ENCODE peak calls at places on chromosomes 12 and 14, in seven cellular contexts. K is cardiac fibroblast; I is A549; F is CD8-positive, alpha-beta T cell; V is RWPE2; B is colonic mucosa; E is stomach. G is an unnamed sample.

GRCh38 chr12:121013715-121014114 is 2.6 kb downstream of the C12orf43 start:
- DNase-seq in K (no peak), I (peak), F (no peak), V (no peak), B (no peak), E (no peak), G (no peak)

GRCh38 chr12:50106907-50107306 is 3.1 kb downstream of the GPD1 start:
- DNase-seq in K (no peak), I (no peak), F (no peak), V (no peak), B (no peak), E (no peak), G (no peak)

GRCh38 chr12:14950982-14951746 is 10.2 kb downstream of the ARHGDIB start:
- DNase-seq in K (peak), I (no peak), F (no peak), V (no peak), B (peak), E (no peak), G (no peak)

GRCh38 chr12:26704684-26705475 is 128.1 kb downstream of the ITPR2 start:
- DNase-seq in K (peak), I (peak), F (no peak), V (no peak), B (no peak), E (no peak), G (peak)

GRCh38 chr12:53791735-53792326 is 40.1 kb upstream of the CISTR start:
- DNase-seq in K (peak), I (peak), F (peak), V (no peak), B (no peak), E (peak), G (no peak)

GRCh38 chr12:119178544-119179334 is at the start of gene HSPB8:
- DNase-seq in K (peak), I (peak), F (no peak), V (no peak), B (peak), E (peak), G (peak)

GRCh38 chr12:70719672-70720420 is 82.6 kb upstream of the PTPRB start:
- DNase-seq in K (peak), I (peak), F (no peak), V (no peak), B (peak), E (no peak), G (no peak)

GRCh38 chr14:98137626-98138025 is 1134.4 kb downstream of the BCL11B start:
- DNase-seq in K (no peak), I (no peak), F (no peak), V (no peak), B (no peak), E (no peak), G (no peak)

GRCh38 chr14:60485600-60486251 is at the start of gene C14orf39:
- DNase-seq in K (no peak), I (no peak), F (no peak), V (no peak), B (no peak), E (no peak), G (peak)

GRCh38 chr12:77231548-77231947 is 166.2 kb upstream of the E2F7 start:
- DNase-seq in K (peak), I (no peak), F (no peak), V (no peak), B (peak), E (peak), G (peak)

GRCh38 chr12:131013118-131013517 is 59.4 kb downstream of the ADGRD1 start:
- DNase-seq in K (no peak), I (no peak), F (no peak), V (peak), B (no peak), E (no peak), G (no peak)

GRCh38 chr12:89183985-89184435 is 168.3 kb downstream of the DUSP6 start:
- DNase-seq in K (peak), I (peak), F (no peak), V (no peak), B (peak), E (no peak), G (no peak)

GRCh38 chr12:106837782-106838181 is 63.3 kb downstream of the RIC8B start:
- DNase-seq in K (no peak), I (no peak), F (no peak), V (no peak), B (no peak), E (no peak), G (no peak)

GRCh38 chr14:103199141-103199540 is 75.9 kb downstream of the TNFAIP2 start:
- DNase-seq in K (peak), I (peak), F (no peak), V (no peak), B (no peak), E (no peak), G (no peak)

GRCh38 chr14:105317546-105317945 is 3.0 kb downstream of the PACS2 start:
- DNase-seq in K (peak), I (no peak), F (no peak), V (peak), B (no peak), E (no peak), G (no peak)

GRCh38 chr12:120121766-120122293 is 5.3 kb upstream of the RAB35 start:
- DNase-seq in K (no peak), I (no peak), F (no peak), V (no peak), B (no peak), E (no peak), G (no peak)

GRCh38 chr12:2311001-2311778 is 258.4 kb downstream of the CACNA1C start:
- DNase-seq in K (no peak), I (no peak), F (no peak), V (peak), B (no peak), E (no peak), G (no peak)

GRCh38 chr12:121144416-121144914 is 11.8 kb downstream of the P2RX7 start:
- DNase-seq in K (peak), I (peak), F (no peak), V (no peak), B (no peak), E (no peak), G (no peak)

GRCh38 chr14:105030836-105031396 is 10.0 kb upstream of the CDCA4 start:
- DNase-seq in K (no peak), I (no peak), F (no peak), V (no peak), B (no peak), E (no peak), G (no peak)

GRCh38 chr12:28782812-28783211 is 366.3 kb upstream of the FAR2 start:
- DNase-seq in K (no peak), I (no peak), F (no peak), V (no peak), B (no peak), E (no peak), G (no peak)

GRCh38 chr12:94149781-94150482 is 1.6 kb downstream of the PLXNC1 start:
- DNase-seq in K (peak), I (peak), F (no peak), V (no peak), B (peak), E (peak), G (no peak)

GRCh38 chr14:92659765-92660561 is 88.5 kb downstream of the LGMN start:
- DNase-seq in K (peak), I (no peak), F (no peak), V (no peak), B (peak), E (no peak), G (no peak)

GRCh38 chr14:98133806-98134205 is 1138.2 kb downstream of the BCL11B start:
- DNase-seq in K (no peak), I (peak), F (no peak), V (no peak), B (no peak), E (no peak), G (no peak)

GRCh38 chr14:96055065-96055752 is 16.0 kb downstream of the C14orf132 start:
- DNase-seq in K (peak), I (no peak), F (no peak), V (no peak), B (no peak), E (peak), G (no peak)

GRCh38 chr14:55128386-55129085 is 516 bp upstream of the LGALS3 start:
- DNase-seq in K (no peak), I (no peak), F (no peak), V (no peak), B (peak), E (no peak), G (no peak)

GRCh38 chr12:112944028-112944690 is 5.9 kb downstream of the OAS3 start:
- DNase-seq in K (no peak), I (no peak), F (no peak), V (no peak), B (peak), E (no peak), G (no peak)

GRCh38 chr12:122435186-122435585 is 12.7 kb upstream of the CLIP1 start:
- DNase-seq in K (no peak), I (no peak), F (no peak), V (no peak), B (no peak), E (no peak), G (no peak)

GRCh38 chr12:124709722-124710656 is 142.6 kb upstream of the NCOR2 start:
- DNase-seq in K (peak), I (no peak), F (no peak), V (no peak), B (no peak), E (no peak), G (no peak)

GRCh38 chr12:87439990-87440827 is 589.0 kb downstream of the C12orf50 start:
- DNase-seq in K (peak), I (peak), F (no peak), V (peak), B (peak), E (peak), G (peak)

GRCh38 chr14:27995688-27996087 is 770.9 kb upstream of the FOXG1 start:
- DNase-seq in K (no peak), I (no peak), F (no peak), V (no peak), B (peak), E (no peak), G (no peak)

GRCh38 chr14:57748279-57748678 is 117.6 kb downstream of the SLC35F4 start:
- DNase-seq in K (peak), I (no peak), F (no peak), V (no peak), B (no peak), E (no peak), G (no peak)

GRCh38 chr12:38123566-38124246 is 192.9 kb upstream of the ALG10B start:
- DNase-seq in K (no peak), I (no peak), F (no peak), V (no peak), B (no peak), E (no peak), G (no peak)

GRCh38 chr14:79044894-79045624 is 874.9 kb downstream of the NRXN3 start:
- DNase-seq in K (peak), I (peak), F (no peak), V (peak), B (peak), E (no peak), G (peak)

GRCh38 chr14:99736600-99737371 is 52.7 kb downstream of the CYP46A1 start:
- DNase-seq in K (no peak), I (no peak), F (no peak), V (peak), B (no peak), E (no peak), G (no peak)

GRCh38 chr12:57452937-57453509 is 2.1 kb upstream of the INHBE start:
- DNase-seq in K (peak), I (peak), F (peak), V (no peak), B (peak), E (peak), G (no peak)

GRCh38 chr12:57456145-57456700 is 1.1 kb downstream of the INHBE start:
- DNase-seq in K (peak), I (peak), F (peak), V (no peak), B (peak), E (no peak), G (no peak)

GRCh38 chr12:57455374-57456144 is 452 bp downstream of the INHBE start:
- DNase-seq in K (no peak), I (no peak), F (no peak), V (no peak), B (no peak), E (no peak), G (no peak)

GRCh38 chr12:57454213-57454565 is 918 bp upstream of the INHBE start:
- DNase-seq in K (no peak), I (no peak), F (no peak), V (no peak), B (no peak), E (no peak), G (no peak)

DNA sequence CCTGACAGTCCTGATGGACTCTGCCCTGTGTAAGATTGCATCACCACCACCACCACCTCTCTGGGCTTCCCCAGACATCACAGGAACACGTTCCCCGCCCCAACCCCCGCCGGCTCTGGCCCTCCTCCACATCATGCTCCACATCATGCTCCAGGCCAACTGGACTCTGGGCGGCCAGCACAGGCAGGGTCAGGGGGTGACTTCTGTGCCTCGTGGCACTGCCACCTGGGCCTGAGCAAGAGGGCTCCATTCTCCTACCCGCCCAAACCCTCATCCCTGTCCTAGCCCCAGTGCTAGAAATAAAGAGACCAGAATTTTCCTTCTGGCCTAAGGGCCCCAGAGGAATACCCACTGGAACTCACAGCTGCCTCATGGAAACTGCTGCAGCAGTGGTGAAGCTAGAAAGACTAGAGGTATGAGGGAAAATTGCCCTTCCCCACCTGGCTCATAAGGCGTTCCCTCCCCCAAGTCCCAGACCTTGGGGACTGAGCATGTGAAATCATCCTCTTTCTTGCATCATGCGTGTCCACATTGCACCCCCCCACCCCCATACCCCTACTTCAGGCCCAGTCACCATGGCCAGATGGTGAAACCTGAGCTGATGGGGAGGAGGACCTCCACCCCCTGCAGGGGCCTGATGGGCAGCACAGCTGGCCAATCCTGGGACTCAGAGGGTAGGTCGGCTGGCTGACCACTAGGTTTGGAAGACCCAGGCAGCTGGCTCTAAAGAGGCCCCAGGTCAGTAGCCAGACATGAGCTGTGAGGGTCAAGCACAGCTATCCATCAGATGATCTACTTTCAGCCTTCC is at the start of gene INHBE:
- DNase-seq in K (peak), I (peak), F (no peak), V (no peak), B (no peak), E (no peak), G (no peak)
- TF ChIP-seq CTCF in K (peak), I (no peak), F (no peak), V (no peak), B (no peak), E (no peak), G (no peak)

GRCh38 chr14:49980027-49980426 is 87.1 kb downstream of the ARF6 start:
- DNase-seq in K (no peak), I (no peak), F (no peak), V (no peak), B (no peak), E (no peak), G (no peak)

GRCh38 chr14:49982082-49982481 is 89.2 kb downstream of the ARF6 start:
- DNase-seq in K (peak), I (no peak), F (no peak), V (no peak), B (no peak), E (no peak), G (no peak)

GRCh38 chr14:49984419-49984818 is 91.5 kb downstream of the ARF6 start:
- DNase-seq in K (peak), I (no peak), F (no peak), V (no peak), B (no peak), E (no peak), G (no peak)

GRCh38 chr14:49986344-49987014 is 93.6 kb downstream of the ARF6 start:
- DNase-seq in K (peak), I (no peak), F (no peak), V (no peak), B (no peak), E (no peak), G (no peak)

DNA sequence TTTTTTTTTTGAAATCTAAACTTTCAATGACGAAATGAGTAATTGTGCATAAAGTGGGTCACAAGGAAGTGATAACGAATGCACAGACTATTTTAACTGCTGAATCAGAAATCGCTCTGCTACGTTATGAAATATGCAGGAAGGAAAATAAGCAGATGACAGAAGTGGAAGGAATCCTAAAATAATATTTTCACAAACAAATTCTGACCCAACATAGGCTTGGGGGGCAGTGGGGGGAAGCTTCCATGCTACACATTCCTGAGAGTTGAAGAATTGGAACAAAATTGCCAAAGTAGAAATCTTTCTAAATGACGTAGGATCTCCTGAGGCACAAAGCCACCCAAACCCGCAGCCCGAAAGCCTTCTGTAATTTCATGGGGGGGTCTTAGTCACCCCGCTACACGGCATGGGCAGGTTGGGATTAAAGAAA is 89.7 kb downstream of the ARF6 start:
- DNase-seq in K (peak), I (peak), F (peak), V (no peak), B (no peak), E (no peak), G (no peak)
- H3K4me3 ChIP-seq in K (no peak), I (peak), F (no peak), V (no peak), B (no peak), E (peak), G (peak)

DNA sequence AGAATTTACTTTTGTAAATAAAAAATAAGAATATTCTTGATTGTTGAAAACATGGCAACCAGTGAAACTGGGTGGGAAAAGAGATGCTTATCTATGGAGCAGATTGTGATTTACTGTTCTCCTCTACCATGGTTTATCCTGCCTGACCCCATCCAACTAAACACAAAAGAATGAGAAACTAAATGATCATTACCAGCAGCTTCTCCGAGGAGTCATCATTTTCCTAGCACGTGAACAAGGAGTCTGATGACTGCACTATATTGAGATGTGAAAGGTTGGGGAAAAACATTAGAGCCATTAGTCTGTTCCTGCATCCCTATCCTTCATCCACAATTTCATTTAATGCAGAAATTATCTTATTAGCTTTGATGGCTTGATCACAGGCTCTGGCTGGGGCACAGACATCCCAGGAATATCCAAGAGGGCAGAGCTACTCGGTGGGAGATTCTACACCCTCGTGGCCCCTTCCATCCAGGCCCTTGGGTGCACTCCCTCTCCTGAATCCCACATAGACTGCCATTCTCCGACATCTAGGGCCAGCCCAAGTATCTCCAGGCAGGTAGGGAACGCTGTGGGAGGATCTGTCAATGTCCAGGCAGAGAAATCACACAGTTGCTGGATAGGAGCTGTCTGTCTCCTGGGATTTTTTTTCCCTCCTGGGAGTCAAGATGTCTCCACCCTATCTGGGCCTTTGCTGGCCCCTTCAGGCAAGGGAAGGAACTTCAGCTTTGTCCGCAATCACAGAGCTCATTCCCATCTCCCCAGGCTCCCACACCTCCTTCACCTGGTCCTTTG is 43.3 kb upstream of the DHRS4 start:
- DNase-seq in K (peak), I (peak), F (no peak), V (no peak), B (peak), E (peak), G (no peak)
- TF ChIP-seq CTCF in K (peak), I (peak), F (peak), V (peak), B (peak), E (no peak), G (peak)

GRCh38 chr12:57738142-57738474 is 434 bp downstream of the AGAP2 start:
- DNase-seq in K (no peak), I (no peak), F (peak), V (no peak), B (no peak), E (no peak), G (no peak)
- H3K4me3 ChIP-seq in K (no peak), I (peak), F (no peak), V (peak), B (peak), E (peak), G (no peak)

DNA sequence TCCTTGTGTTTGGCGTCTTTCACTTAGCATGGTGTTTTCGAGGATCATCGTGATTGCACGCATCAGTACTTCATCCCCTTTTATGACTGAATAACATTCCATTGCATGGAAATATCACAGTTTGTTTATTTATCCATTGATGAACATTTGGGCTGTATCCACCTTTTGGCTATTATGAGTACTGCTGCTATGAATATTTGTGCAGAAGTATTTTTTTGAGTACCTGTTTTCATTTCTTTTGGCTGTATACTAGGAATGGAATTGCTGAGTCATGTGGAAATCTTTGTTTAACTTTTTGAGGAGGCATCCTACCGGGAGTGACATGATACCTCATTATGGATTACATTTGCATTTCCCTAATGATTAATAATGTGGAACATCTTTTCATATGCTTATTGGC is 66.4 kb downstream of the WNK1 start:
- DNase-seq in K (peak), I (peak), F (no peak), V (no peak), B (no peak), E (no peak), G (no peak)
- TF ChIP-seq CTCF in K (peak), I (no peak), F (peak), V (no peak), B (no peak), E (no peak), G (no peak)

GRCh38 chr12:132066345-132066685 is 77.8 kb downstream of the DDX51 start:
- DNase-seq in K (no peak), I (no peak), F (no peak), V (no peak), B (no peak), E (no peak), G (no peak)
- H3K4me3 ChIP-seq in K (no peak), I (no peak), F (no peak), V (no peak), B (no peak), E (no peak), G (no peak)

DNA sequence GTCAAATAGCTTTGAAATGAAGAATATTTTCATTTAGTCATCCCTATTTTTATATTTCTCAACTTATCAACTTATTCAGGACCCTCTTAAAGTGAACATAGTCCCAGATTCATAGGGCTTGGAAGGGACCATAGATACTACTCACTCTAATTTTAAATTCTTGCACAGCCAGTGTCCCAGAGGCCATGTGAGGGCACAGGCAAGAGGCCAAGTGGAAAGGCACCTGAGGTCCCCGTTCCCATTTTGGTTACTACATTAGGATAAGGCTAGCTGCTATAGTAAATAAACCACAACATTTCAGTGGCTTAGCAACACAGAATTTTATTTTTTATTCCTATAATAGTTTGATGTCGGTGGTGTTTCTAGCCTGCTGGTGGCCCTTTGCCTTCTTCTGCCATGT is 227.8 kb downstream of the SPTSSA start:
- DNase-seq in K (no peak), I (no peak), F (no peak), V (no peak), B (no peak), E (no peak), G (no peak)
- TF ChIP-seq CTCF in K (no peak), I (no peak), F (no peak), V (no peak), B (no peak), E (no peak), G (no peak)